ENCODE peak calls at places on chromosomes 12 and 14, in four cellular contexts. C is HS-27A, S is RPMI7951, H is C1 segment of cervical spinal cord. V is an unnamed sample.
A peak's percentile ranks its signal among the peaks of the same experiment; 100 is the strongest.

GRCh38 chr12:56358836-56359532 is 923 bp downstream of the STAT2 start:
- DNase-seq in C (peak; percentile 45), S (peak; percentile 81), H (peak; percentile 35), V (peak; percentile 29)

GRCh38 chr12:106671840-106672239 is 89.0 kb downstream of the RFX4 start:
- DNase-seq in C (no peak), S (no peak), H (no peak), V (no peak)

GRCh38 chr12:57127101-57127709 is 1.1 kb upstream of the LRP1 start:
- DNase-seq in C (no peak), S (peak; percentile 63), H (peak; percentile 57), V (peak; percentile 57)

GRCh38 chr12:118193477-118193876 is 57.6 kb downstream of the PEBP1 start:
- DNase-seq in C (no peak), S (no peak), H (no peak), V (no peak)

GRCh38 chr12:116495260-116495659 is 63.9 kb upstream of the MAP1LC3B2 start:
- DNase-seq in C (no peak), S (peak; percentile 89), H (no peak), V (no peak)

GRCh38 chr14:54574528-54574927 is 7.6 kb downstream of the SAMD4A start:
- DNase-seq in C (no peak), S (no peak), H (no peak), V (no peak)

GRCh38 chr12:66695130-66695529 is 16.3 kb upstream of the GRIP1 start:
- DNase-seq in C (no peak), S (no peak), H (no peak), V (no peak)

GRCh38 chr12:19689801-19690472 is 250.6 kb downstream of the AEBP2 start:
- DNase-seq in C (no peak), S (no peak), H (no peak), V (no peak)

V was measured in hypothalamus.